ENCODE peak calls at places on chromosomes 2 and 18, in six cellular contexts. Z is fibroblast of the conjunctiva; L is EH; T is fibroblast of gingiva; P is activated T-helper 9 cell treated with anti-CD3 and anti-CD28 coated beads, Interleukin-2, amount 50 U/mL, for 16 hours; V is Peyer's patch. H is an unnamed sample.

GRCh38 chr2:134679740-134680139 is 39.1 kb downstream of the TMEM163 start:
- DNase-seq in P (peak; percentile 20), L (no peak), Z (no peak), T (no peak), V (no peak), H (peak; percentile 39)

GRCh38 chr18:3115430-3116025 is 102.6 kb upstream of the LPIN2 start:
- DNase-seq in L (no peak), Z (no peak), T (no peak), V (no peak), P (no peak), H (no peak)

GRCh38 chr2:12879649-12880048 is 162.9 kb downstream of the TRIB2 start:
- DNase-seq in L (peak; percentile 28), Z (no peak), T (no peak), V (no peak), P (no peak), H (no peak)

GRCh38 chr2:196337618-196337953 is 166.2 kb upstream of the STK17B start:
- DNase-seq in T (no peak), P (no peak), V (no peak), L (no peak), Z (no peak), H (no peak)

GRCh38 chr2:170940066-170940465 is 11.0 kb downstream of the GORASP2 start:
- DNase-seq in P (no peak), T (no peak), V (no peak), L (no peak), Z (no peak), H (no peak)

GRCh38 chr2:975095-975494 is 24.4 kb downstream of the SNTG2 start:
- DNase-seq in L (no peak), V (no peak), Z (no peak), P (no peak), T (no peak), H (no peak)

GRCh38 chr2:39757156-39757555 is 21.9 kb downstream of the THUMPD2 start:
- DNase-seq in V (no peak), P (no peak), L (no peak), T (no peak), Z (no peak), H (no peak)

GRCh38 chr2:53969285-53970094 is 1.3 kb downstream of the PSME4 start:
- DNase-seq in P (no peak), V (no peak), L (peak; percentile 82), Z (peak; percentile 66), T (peak; percentile 55), H (no peak)

GRCh38 chr2:102355526-102356380 is at the start of gene IL18R1:
- DNase-seq in L (peak; percentile 74), T (peak; percentile 70), V (peak; percentile 81), P (peak; percentile 68), Z (peak; percentile 61), H (peak; percentile 80)

GRCh38 chr18:50559750-50560680 is at the start of gene MAPK4:
- DNase-seq in T (peak; percentile 25), L (peak; percentile 5), P (no peak), Z (no peak), V (peak; percentile 64), H (no peak)

GRCh38 chr18:78768221-78768620 is 211.4 kb upstream of the SALL3 start:
- DNase-seq in P (no peak), Z (no peak), L (no peak), T (no peak), V (no peak), H (no peak)